ENCODE peak calls at places on chromosomes 13 and 19, in four cellular contexts. U is uterus, N is nephron progenitor cell, S is AG04449. M is an unnamed sample.

GRCh38 chr19:56566904-56567273 is 379 bp upstream of the ZNF470 start:
- DNase-seq in N (peak), S (no peak), U (peak), M (no peak)

GRCh38 chr13:111922086-111922485 is 144.9 kb upstream of the SOX1 start:
- DNase-seq in S (no peak), U (no peak), N (no peak), M (no peak)

GRCh38 chr19:5877869-5878268 is 7.5 kb upstream of the FUT5 start:
- DNase-seq in N (no peak), U (no peak), S (no peak), M (no peak)

GRCh38 chr13:36323951-36324566 is 22.1 kb downstream of the SPART start:
- DNase-seq in S (no peak), U (no peak), N (no peak), M (no peak)

GRCh38 chr13:31372454-31372853 is 172.7 kb downstream of the B3GLCT start:
- DNase-seq in U (no peak), S (no peak), N (no peak), M (no peak)

GRCh38 chr19:19775891-19776205 is 42.9 kb upstream of the ZNF14 start:
- DNase-seq in U (no peak), N (no peak), S (no peak), M (no peak)

GRCh38 chr13:112799394-112799793 is 109.6 kb downstream of the ATP11A start:
- DNase-seq in N (no peak), U (no peak), S (no peak), M (no peak)

GRCh38 chr13:79309690-79310089 is 96.4 kb downstream of the RBM26 start:
- DNase-seq in S (no peak), U (no peak), N (no peak), M (no peak)

GRCh38 chr19:6527893-6528543 is 2.8 kb upstream of the TNFSF9 start:
- DNase-seq in S (no peak), N (no peak), U (no peak), M (no peak)

GRCh38 chr19:31356587-31357314 is 7.5 kb upstream of the TSHZ3 start:
- DNase-seq in N (peak), S (no peak), U (no peak), M (no peak)

GRCh38 chr19:38919837-38920528 is 8.0 kb upstream of the CCER2 start:
- DNase-seq in S (no peak), N (no peak), U (no peak), M (no peak)

GRCh38 chr19:30222428-30222873 is 149.7 kb upstream of the ZNF536 start:
- DNase-seq in U (no peak), S (no peak), N (peak), M (no peak)

GRCh38 chr13:48232420-48233096 is 448 bp upstream of the ITM2B start:
- DNase-seq in S (no peak), N (no peak), U (peak), M (no peak)

GRCh38 chr19:19425170-19425875 is 19.8 kb downstream of the GATAD2A start:
- DNase-seq in U (no peak), N (no peak), S (no peak), M (no peak)

GRCh38 chr19:2332341-2333026 is 4.0 kb downstream of the SPPL2B start:
- DNase-seq in U (no peak), N (no peak), S (no peak), M (no peak)

GRCh38 chr13:34352958-34353357 is 535.0 kb downstream of the RFC3 start:
- DNase-seq in N (no peak), S (no peak), U (no peak), M (no peak)

GRCh38 chr13:95533545-95534135 is 18.9 kb upstream of the CLDN10 start:
- DNase-seq in U (no peak), N (peak), S (no peak), M (no peak)

GRCh38 chr13:23506071-23506820 is 64.0 kb upstream of the TNFRSF19 start:
- DNase-seq in N (peak), U (no peak), S (no peak), M (no peak)

GRCh38 chr13:71864094-71864980 is 2.7 kb downstream of the DACH1 start:
- DNase-seq in N (peak), U (peak), S (no peak), M (no peak)

GRCh38 chr19:51246153-51246552 is 4.7 kb upstream of the SIGLECL1 start:
- DNase-seq in S (no peak), U (no peak), N (no peak), M (no peak)

GRCh38 chr19:6047741-6048231 is 62.5 kb downstream of the RFX2 start:
- DNase-seq in N (peak), S (no peak), U (peak), M (peak)

GRCh38 chr19:35585844-35586243 is at the start of gene PMIS2:
- DNase-seq in U (no peak), S (no peak), N (peak), M (no peak)

GRCh38 chr13:51639171-51639570 is 54.9 kb downstream of the WDFY2 start:
- DNase-seq in N (no peak), S (no peak), U (no peak), M (no peak)

GRCh38 chr13:107977175-107977574 is 238.2 kb downstream of the LIG4 start:
- DNase-seq in S (no peak), N (no peak), U (no peak), M (no peak)

DNA sequence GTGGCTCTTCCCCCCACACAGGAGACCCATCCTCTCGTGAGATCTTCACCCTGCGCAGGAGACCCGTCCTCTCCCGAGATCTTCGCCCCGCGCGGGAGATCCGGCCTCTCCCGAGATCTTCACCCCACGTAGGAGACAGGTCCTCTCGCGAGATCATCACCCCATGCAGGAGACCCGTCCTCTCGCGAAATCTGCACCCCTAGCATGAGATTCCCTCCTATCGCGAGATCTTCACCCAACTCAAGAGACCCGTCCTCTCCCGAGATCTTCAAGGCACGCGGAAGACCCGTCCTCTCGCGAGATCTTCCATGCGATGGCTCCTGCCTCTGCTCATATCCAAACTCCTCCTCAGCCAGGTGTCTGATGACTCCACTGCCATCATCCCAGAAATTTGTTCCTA is 24.3 kb downstream of the LAIR2 start:
- DNase-seq in N (no peak), S (no peak), U (no peak), M (no peak)
- TF ChIP-seq CTCF in N (no peak), S (no peak), U (no peak), M (no peak)

DNA sequence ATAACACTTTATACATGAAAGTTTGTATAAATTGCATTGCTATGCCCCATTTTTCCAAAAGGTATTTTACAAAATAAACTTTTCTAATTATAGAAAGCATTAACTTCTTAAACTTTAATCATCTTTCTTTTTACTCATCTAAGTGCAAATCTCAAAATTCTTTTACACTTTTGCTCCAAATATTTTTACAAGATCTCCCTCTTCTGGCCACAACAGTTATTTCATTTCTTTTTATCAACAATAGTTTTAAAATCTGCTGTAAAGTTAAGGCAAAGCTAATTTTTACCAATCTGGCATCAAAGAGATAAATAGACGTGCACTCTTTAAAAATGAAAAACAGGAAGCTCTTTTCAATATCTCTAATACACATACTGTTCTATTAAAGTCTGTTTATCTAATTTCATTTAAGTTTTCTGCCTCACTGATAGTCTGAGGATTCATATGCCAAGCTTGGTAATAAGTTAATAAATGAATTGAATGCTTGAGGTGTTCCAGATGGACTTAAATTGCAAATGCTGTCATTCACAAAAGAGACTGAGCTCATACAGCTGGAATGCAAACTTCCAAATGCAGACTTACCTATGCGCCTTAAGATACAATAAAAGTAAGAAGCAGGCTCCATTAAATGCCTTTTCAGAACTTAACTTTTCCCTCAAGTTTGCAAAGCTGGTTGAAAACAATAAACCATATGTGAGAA is 583.0 kb upstream of the ATXN8OS start:
- DNase-seq in N (no peak), S (no peak), U (no peak), M (no peak)
- TF ChIP-seq CTCF in N (peak), S (no peak), U (no peak), M (peak)

DNA sequence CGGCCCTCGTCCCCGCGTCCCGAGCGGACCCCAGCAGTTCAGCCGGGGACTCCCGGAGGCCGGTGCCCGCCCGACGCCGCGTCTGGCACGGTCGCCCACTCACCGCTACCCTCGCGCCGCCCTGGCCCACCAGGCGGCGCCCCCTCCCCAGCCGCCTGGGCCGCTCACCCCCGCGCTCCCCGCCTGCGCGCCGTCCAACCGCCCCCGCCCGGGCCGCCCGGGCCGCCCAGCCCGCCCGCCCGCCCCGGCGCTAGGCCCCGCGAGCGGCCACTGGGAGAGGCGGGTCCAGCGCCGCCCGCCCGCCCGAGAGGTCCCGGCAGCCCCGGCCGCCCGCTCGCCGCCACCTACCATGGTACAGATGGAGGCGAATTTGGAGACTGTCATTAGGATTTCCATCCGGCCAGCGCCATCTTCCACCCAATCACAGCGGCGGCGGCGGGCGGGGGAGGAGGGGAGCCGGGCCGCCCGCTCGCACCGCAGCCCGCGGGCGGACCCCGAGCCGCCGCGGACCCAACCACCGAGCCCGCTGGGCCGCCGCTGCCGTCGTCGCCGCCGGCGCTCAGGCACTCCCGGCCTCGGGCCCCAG is at the start of gene USP12:
- DNase-seq in N (peak), U (no peak), S (no peak), M (no peak)
- TF ChIP-seq CTCF in N (no peak), U (peak), S (peak), M (peak)

GRCh38 chr19:41478171-41478570 is 35.2 kb downstream of the ERICH4 start:
- DNase-seq in N (no peak), S (no peak), U (no peak), M (no peak)
- TF ChIP-seq CTCF in N (no peak), S (no peak), U (no peak), M (no peak)

DNA sequence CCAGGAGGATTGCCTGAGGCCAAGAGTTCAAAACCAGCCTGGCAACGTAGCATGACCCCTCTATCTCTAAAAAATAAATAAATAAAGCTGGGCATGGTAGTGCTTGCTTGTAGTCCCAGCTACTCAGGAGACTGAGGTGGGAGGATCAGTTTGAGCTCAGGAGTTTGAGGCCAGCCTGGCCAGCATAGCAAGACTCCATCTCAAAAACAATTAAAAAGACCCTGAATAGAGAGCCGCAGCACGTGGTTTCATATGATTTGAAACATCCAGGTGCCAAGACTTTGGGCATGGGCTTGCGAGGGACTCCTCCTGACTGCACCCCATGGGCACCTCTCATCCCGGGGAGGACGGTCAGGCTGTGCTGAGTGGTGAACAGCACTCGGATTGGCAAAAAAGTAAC is 63.9 kb downstream of the ZIC5 start:
- DNase-seq in U (no peak), S (no peak), N (no peak), M (no peak)
- TF ChIP-seq CTCF in U (no peak), S (no peak), N (no peak), M (no peak)

GRCh38 chr19:49073514-49074378 is 1.2 kb upstream of the KCNA7 start:
- DNase-seq in U (no peak), S (no peak), N (no peak), M (no peak)
- TF ChIP-seq CTCF in U (no peak), S (peak), N (no peak), M (peak)

GRCh38 chr19:22622901-22623840 is 11.0 kb upstream of the ZNF492 start:
- DNase-seq in S (no peak), N (no peak), U (peak), M (peak)
- TF ChIP-seq CTCF in S (no peak), N (no peak), U (peak), M (no peak)